ENCODE peak calls at places on chromosomes 4 and X, in four cellular contexts. One of them, this sample, is unnamed.

GRCh38 chrX:56563231-56564116 is at the start of gene UBQLN2:
- DNase-seq in breast epithelium: peak
- DNase-seq in GM23338: peak
- DNase-seq in Panc1: no peak
- DNase-seq in this sample: peak

GRCh38 chr4:49063670-49064069 is 77.6 kb downstream of the CWH43 start:
- DNase-seq in Panc1: no peak
- DNase-seq in GM23338: no peak
- DNase-seq in breast epithelium: no peak
- DNase-seq in this sample: no peak

GRCh38 chr4:173177232-173177631 is 8.6 kb downstream of the GALNT7 start:
- DNase-seq in Panc1: no peak
- DNase-seq in breast epithelium: no peak
- DNase-seq in GM23338: no peak
- DNase-seq in this sample: no peak

GRCh38 chr4:140136509-140136908 is 17.5 kb downstream of the MAML3 start:
- DNase-seq in GM23338: no peak
- DNase-seq in breast epithelium: no peak
- DNase-seq in Panc1: no peak
- DNase-seq in this sample: no peak

GRCh38 chr4:9889306-9889705 is 107.9 kb downstream of the DRD5 start:
- DNase-seq in GM23338: no peak
- DNase-seq in breast epithelium: no peak
- DNase-seq in Panc1: no peak
- DNase-seq in this sample: no peak

GRCh38 chrX:12814434-12814833 is 23.2 kb downstream of the PRPS2 start:
- DNase-seq in breast epithelium: no peak
- DNase-seq in GM23338: peak
- DNase-seq in Panc1: peak
- DNase-seq in this sample: no peak

GRCh38 chrX:2272337-2272736 is 228.4 kb downstream of the DHRSX start:
- DNase-seq in breast epithelium: no peak
- DNase-seq in GM23338: peak
- DNase-seq in Panc1: no peak
- DNase-seq in this sample: no peak

GRCh38 chr4:151417164-151417571 is 8.2 kb downstream of the FHIP1A start:
- DNase-seq in GM23338: peak
- DNase-seq in breast epithelium: no peak
- DNase-seq in Panc1: no peak
- DNase-seq in this sample: no peak

GRCh38 chrX:57596109-57596870 is 4.5 kb downstream of the ZXDB start:
- DNase-seq in GM23338: peak
- DNase-seq in breast epithelium: no peak
- DNase-seq in Panc1: no peak
- DNase-seq in this sample: no peak

GRCh38 chr4:110119880-110120279 is 78.5 kb downstream of the ELOVL6 start:
- DNase-seq in Panc1: no peak
- DNase-seq in breast epithelium: no peak
- DNase-seq in GM23338: no peak
- DNase-seq in this sample: no peak

GRCh38 chr4:72567821-72568620 is 1.0 kb downstream of the ADAMTS3 start:
- DNase-seq in breast epithelium: peak
- DNase-seq in Panc1: no peak
- DNase-seq in GM23338: peak
- DNase-seq in this sample: peak

GRCh38 chr4:180990931-180991330 is 1252.3 kb upstream of the TENM3 start:
- DNase-seq in GM23338: no peak
- DNase-seq in breast epithelium: no peak
- DNase-seq in Panc1: no peak
- DNase-seq in this sample: no peak

GRCh38 chr4:31156221-31156620 is 436.1 kb downstream of the PCDH7 start:
- DNase-seq in Panc1: no peak
- DNase-seq in breast epithelium: no peak
- DNase-seq in GM23338: no peak
- DNase-seq in this sample: no peak

GRCh38 chr4:103892616-103893015 is 172.8 kb upstream of the TACR3 start:
- DNase-seq in breast epithelium: no peak
- DNase-seq in Panc1: no peak
- DNase-seq in GM23338: no peak
- DNase-seq in this sample: no peak

GRCh38 chr4:143292858-143293257 is 43.8 kb upstream of the GAB1 start:
- DNase-seq in GM23338: no peak
- DNase-seq in breast epithelium: no peak
- DNase-seq in Panc1: no peak
- DNase-seq in this sample: no peak

GRCh38 chrX:25079020-25079419 is 63.3 kb upstream of the ARX start:
- DNase-seq in Panc1: no peak
- DNase-seq in breast epithelium: no peak
- DNase-seq in GM23338: peak
- DNase-seq in this sample: no peak
- TF ChIP-seq CTCF in Panc1: no peak
- TF ChIP-seq CTCF in breast epithelium: no peak
- TF ChIP-seq CTCF in GM23338: peak
- TF ChIP-seq CTCF in this sample: no peak

DNA sequence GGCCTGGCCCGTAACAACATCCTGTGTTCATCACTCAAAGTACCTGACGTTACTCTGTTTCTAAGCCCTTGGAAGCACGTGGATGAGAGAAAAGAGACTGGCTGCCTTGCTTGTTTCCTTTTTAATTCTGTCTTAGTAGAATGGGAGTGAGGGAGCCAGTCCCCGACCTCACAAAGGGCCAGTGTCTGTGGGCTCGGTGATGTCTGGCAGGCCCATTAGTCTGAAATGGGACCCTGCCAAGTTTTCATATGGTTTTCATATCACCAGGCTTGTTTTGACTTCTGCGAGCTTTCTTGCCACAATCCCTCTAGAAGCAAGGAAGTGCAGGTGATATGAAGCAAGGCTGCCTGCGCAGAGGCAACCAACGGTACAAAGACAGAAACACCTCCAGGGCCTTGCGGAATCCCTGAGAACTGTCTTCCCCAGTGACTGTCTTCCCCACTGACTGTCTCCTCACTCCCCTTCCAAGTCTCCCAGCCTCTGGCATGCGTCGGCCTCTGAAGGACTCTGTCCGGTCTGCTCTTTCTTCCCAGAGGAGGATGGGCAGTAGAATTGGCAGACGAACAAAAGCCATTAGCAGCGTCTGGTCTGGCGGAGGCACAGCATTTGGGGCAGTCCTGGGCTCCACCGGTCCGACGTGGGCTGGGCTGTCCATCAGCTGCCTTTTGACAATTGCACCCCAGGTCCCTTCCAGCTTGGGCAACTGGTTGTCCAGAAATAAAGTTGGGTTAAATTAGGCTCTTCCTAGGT is 20.2 kb upstream of the RASL11B start:
- DNase-seq in Panc1: no peak
- DNase-seq in breast epithelium: no peak
- DNase-seq in GM23338: no peak
- DNase-seq in this sample: no peak
- TF ChIP-seq POLR2AphosphoS5 in Panc1: no peak
- TF ChIP-seq POLR2AphosphoS5 in breast epithelium: no peak
- TF ChIP-seq POLR2AphosphoS5 in GM23338: no peak
- TF ChIP-seq POLR2AphosphoS5 in this sample: no peak

GRCh38 chr4:87390931-87391782 is at the start of gene HSD17B11:
- DNase-seq in Panc1: peak
- DNase-seq in GM23338: peak
- DNase-seq in breast epithelium: peak
- DNase-seq in this sample: peak
- TF ChIP-seq CTCF in Panc1: no peak
- TF ChIP-seq CTCF in GM23338: peak
- TF ChIP-seq CTCF in breast epithelium: no peak
- TF ChIP-seq CTCF in this sample: no peak

GRCh38 chr4:37555324-37555723 is 130.9 kb downstream of the RELL1 start:
- DNase-seq in GM23338: no peak
- DNase-seq in breast epithelium: no peak
- DNase-seq in Panc1: no peak
- DNase-seq in this sample: no peak

GRCh38 chr4:37562592-37562991 is 123.6 kb downstream of the RELL1 start:
- DNase-seq in breast epithelium: no peak
- DNase-seq in GM23338: no peak
- DNase-seq in Panc1: no peak
- DNase-seq in this sample: no peak

GRCh38 chr4:37561803-37562207 is 124.4 kb downstream of the RELL1 start:
- DNase-seq in Panc1: no peak
- DNase-seq in GM23338: no peak
- DNase-seq in breast epithelium: no peak
- DNase-seq in this sample: no peak

DNA sequence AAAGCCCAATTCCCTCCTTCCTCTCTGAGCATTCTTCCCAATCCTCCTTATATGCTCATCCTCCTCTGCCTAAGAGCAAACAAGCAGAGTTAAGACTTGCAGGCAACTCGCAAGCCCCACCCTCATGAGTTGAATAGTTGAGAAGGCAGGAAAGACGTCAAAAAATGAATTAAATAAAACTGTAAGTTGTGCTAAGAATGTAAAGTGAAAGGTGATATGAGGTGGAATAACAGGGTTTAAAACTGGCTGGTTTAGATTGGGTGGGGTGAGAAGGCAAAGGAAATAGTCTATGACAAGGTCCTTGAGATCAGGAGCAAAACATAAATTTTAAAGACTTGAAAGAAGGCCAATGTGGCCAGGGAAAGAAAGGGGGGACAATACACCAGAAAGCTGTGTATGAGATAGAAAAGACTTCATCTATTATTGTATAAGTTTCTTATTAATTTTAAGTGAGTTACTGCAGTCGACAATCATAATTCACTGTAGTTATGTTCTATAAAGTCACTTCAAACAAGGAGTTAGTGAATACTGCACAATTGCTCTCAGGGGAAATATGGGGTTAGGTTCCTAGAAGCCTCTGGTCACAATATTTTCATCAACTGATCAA is 124.9 kb downstream of the RELL1 start:
- DNase-seq in Panc1: no peak
- DNase-seq in GM23338: no peak
- DNase-seq in breast epithelium: no peak
- DNase-seq in this sample: no peak
- TF ChIP-seq POLR2AphosphoS5 in Panc1: no peak
- TF ChIP-seq POLR2AphosphoS5 in GM23338: no peak
- TF ChIP-seq POLR2AphosphoS5 in breast epithelium: no peak
- TF ChIP-seq POLR2AphosphoS5 in this sample: no peak

GRCh38 chr4:47668256-47668655 is 169.6 kb downstream of the CORIN start:
- DNase-seq in GM23338: no peak
- DNase-seq in breast epithelium: no peak
- DNase-seq in Panc1: no peak
- DNase-seq in this sample: no peak

GRCh38 chr4:47664051-47664826 is 173.6 kb downstream of the CORIN start:
- DNase-seq in breast epithelium: no peak
- DNase-seq in Panc1: no peak
- DNase-seq in GM23338: no peak
- DNase-seq in this sample: no peak

GRCh38 chr4:47667552-47667951 is 170.3 kb downstream of the CORIN start:
- DNase-seq in GM23338: no peak
- DNase-seq in Panc1: no peak
- DNase-seq in breast epithelium: no peak
- DNase-seq in this sample: no peak

GRCh38 chr4:47668810-47669408 is 169.0 kb downstream of the CORIN start:
- DNase-seq in breast epithelium: no peak
- DNase-seq in GM23338: peak
- DNase-seq in Panc1: peak
- DNase-seq in this sample: no peak

GRCh38 chr4:47662975-47663374 is 174.9 kb downstream of the CORIN start:
- DNase-seq in Panc1: no peak
- DNase-seq in GM23338: peak
- DNase-seq in breast epithelium: no peak
- DNase-seq in this sample: no peak
- TF ChIP-seq CTCF in Panc1: peak
- TF ChIP-seq CTCF in GM23338: peak
- TF ChIP-seq CTCF in breast epithelium: no peak
- TF ChIP-seq CTCF in this sample: no peak

DNA sequence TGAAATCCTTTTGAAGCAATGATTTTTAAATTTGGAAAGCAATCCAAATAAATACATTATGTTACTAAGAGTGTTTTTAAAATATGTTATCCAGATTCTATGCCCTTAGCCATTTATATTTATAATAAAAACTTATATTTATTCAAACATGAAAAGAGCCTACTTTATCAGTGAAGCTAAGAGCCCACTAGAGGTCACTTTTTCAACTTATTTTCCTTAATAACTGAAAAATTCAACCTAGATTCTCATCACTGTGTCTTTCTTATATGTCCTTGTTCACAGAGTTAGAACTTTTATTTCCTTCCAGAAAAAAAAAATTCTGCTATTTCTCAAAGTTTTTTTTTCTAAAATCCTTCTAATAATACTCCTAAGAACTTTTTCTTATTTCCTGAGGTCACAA is 23.9 kb downstream of the PRDM8 start:
- DNase-seq in GM23338: no peak
- DNase-seq in Panc1: no peak
- DNase-seq in breast epithelium: no peak
- DNase-seq in this sample: no peak
- TF ChIP-seq POLR2AphosphoS5 in GM23338: no peak
- TF ChIP-seq POLR2AphosphoS5 in Panc1: no peak
- TF ChIP-seq POLR2AphosphoS5 in breast epithelium: no peak
- TF ChIP-seq POLR2AphosphoS5 in this sample: no peak

GRCh38 chrX:80285131-80285773 is 135.0 kb upstream of the TENT5D start:
- DNase-seq in GM23338: peak
- DNase-seq in breast epithelium: no peak
- DNase-seq in Panc1: peak
- DNase-seq in this sample: no peak
- TF ChIP-seq CTCF in GM23338: peak
- TF ChIP-seq CTCF in breast epithelium: no peak
- TF ChIP-seq CTCF in Panc1: peak
- TF ChIP-seq CTCF in this sample: no peak

GRCh38 chrX:72045141-72045540 is 86.6 kb downstream of the RTL5 start:
- DNase-seq in GM23338: no peak
- DNase-seq in breast epithelium: no peak
- DNase-seq in Panc1: no peak
- DNase-seq in this sample: no peak
- TF ChIP-seq POLR2AphosphoS5 in GM23338: no peak
- TF ChIP-seq POLR2AphosphoS5 in breast epithelium: no peak
- TF ChIP-seq POLR2AphosphoS5 in Panc1: no peak
- TF ChIP-seq POLR2AphosphoS5 in this sample: no peak

GRCh38 chr4:168631241-168632151 is 134.6 kb downstream of the PALLD start:
- DNase-seq in breast epithelium: peak
- DNase-seq in Panc1: no peak
- DNase-seq in GM23338: peak
- DNase-seq in this sample: peak
- TF ChIP-seq CTCF in breast epithelium: no peak
- TF ChIP-seq CTCF in Panc1: peak
- TF ChIP-seq CTCF in GM23338: peak
- TF ChIP-seq CTCF in this sample: peak